ENCODE peak calls at places on chromosome 4, in ten cellular contexts. One of them, this sample, is unnamed.

GRCh38 chr4:24006269-24006668 is 116.4 kb upstream of the PPARGC1A start:
- DNase-seq in IMR-90: no peak
- DNase-seq in endodermal cell: no peak
- DNase-seq in lower lobe of right lung: no peak
- DNase-seq in kidney: no peak
- DNase-seq in foreskin fibroblast: no peak
- DNase-seq in lower leg skin: no peak
- DNase-seq in tibial artery: no peak
- DNase-seq in cardiac muscle cell: no peak
- DNase-seq in psoas muscle: no peak
- DNase-seq in this sample: no peak

GRCh38 chr4:7691992-7692391 is 247.7 kb downstream of the AFAP1 start:
- DNase-seq in IMR-90: peak
- DNase-seq in endodermal cell: no peak
- DNase-seq in lower lobe of right lung: peak
- DNase-seq in kidney: no peak
- DNase-seq in foreskin fibroblast: peak
- DNase-seq in lower leg skin: no peak
- DNase-seq in tibial artery: no peak
- DNase-seq in cardiac muscle cell: peak
- DNase-seq in psoas muscle: no peak
- DNase-seq in this sample: no peak

GRCh38 chr4:126106658-126107057 is 791.9 kb downstream of the FAT4 start:
- DNase-seq in IMR-90: no peak
- DNase-seq in endodermal cell: peak
- DNase-seq in lower lobe of right lung: no peak
- DNase-seq in kidney: no peak
- DNase-seq in foreskin fibroblast: no peak
- DNase-seq in lower leg skin: no peak
- DNase-seq in tibial artery: no peak
- DNase-seq in cardiac muscle cell: no peak
- DNase-seq in psoas muscle: no peak
- DNase-seq in this sample: no peak

GRCh38 chr4:98706200-98706813 is 47.9 kb upstream of the TSPAN5 start:
- DNase-seq in IMR-90: no peak
- DNase-seq in endodermal cell: no peak
- DNase-seq in lower lobe of right lung: no peak
- DNase-seq in kidney: no peak
- DNase-seq in foreskin fibroblast: no peak
- DNase-seq in lower leg skin: no peak
- DNase-seq in tibial artery: no peak
- DNase-seq in cardiac muscle cell: no peak
- DNase-seq in psoas muscle: no peak
- DNase-seq in this sample: no peak

GRCh38 chr4:110207233-110207632 is 8.8 kb upstream of the ELOVL6 start:
- DNase-seq in IMR-90: no peak
- DNase-seq in endodermal cell: no peak
- DNase-seq in lower lobe of right lung: no peak
- DNase-seq in kidney: no peak
- DNase-seq in foreskin fibroblast: no peak
- DNase-seq in lower leg skin: no peak
- DNase-seq in tibial artery: no peak
- DNase-seq in cardiac muscle cell: no peak
- DNase-seq in psoas muscle: no peak
- DNase-seq in this sample: no peak

GRCh38 chr4:102564399-102564921 is 63.3 kb downstream of the NFKB1 start:
- DNase-seq in IMR-90: peak
- DNase-seq in endodermal cell: no peak
- DNase-seq in lower lobe of right lung: no peak
- DNase-seq in kidney: no peak
- DNase-seq in foreskin fibroblast: peak
- DNase-seq in lower leg skin: no peak
- DNase-seq in tibial artery: no peak
- DNase-seq in cardiac muscle cell: peak
- DNase-seq in psoas muscle: no peak
- DNase-seq in this sample: no peak

GRCh38 chr4:156536661-156537060 is 434.9 kb downstream of the PDGFC start:
- DNase-seq in IMR-90: peak
- DNase-seq in endodermal cell: no peak
- DNase-seq in lower lobe of right lung: no peak
- DNase-seq in kidney: no peak
- DNase-seq in foreskin fibroblast: peak
- DNase-seq in lower leg skin: no peak
- DNase-seq in tibial artery: no peak
- DNase-seq in cardiac muscle cell: no peak
- DNase-seq in psoas muscle: no peak
- DNase-seq in this sample: no peak

GRCh38 chr4:88866862-88867550 is 169.4 kb upstream of the NAP1L5 start:
- DNase-seq in IMR-90: peak
- DNase-seq in endodermal cell: no peak
- DNase-seq in lower lobe of right lung: no peak
- DNase-seq in kidney: no peak
- DNase-seq in foreskin fibroblast: peak
- DNase-seq in lower leg skin: no peak
- DNase-seq in tibial artery: no peak
- DNase-seq in cardiac muscle cell: no peak
- DNase-seq in psoas muscle: no peak
- DNase-seq in this sample: no peak

GRCh38 chr4:22336822-22337221 is 179.0 kb downstream of the ADGRA3 start:
- DNase-seq in IMR-90: no peak
- DNase-seq in endodermal cell: no peak
- DNase-seq in lower lobe of right lung: no peak
- DNase-seq in kidney: no peak
- DNase-seq in foreskin fibroblast: no peak
- DNase-seq in lower leg skin: no peak
- DNase-seq in tibial artery: no peak
- DNase-seq in cardiac muscle cell: no peak
- DNase-seq in psoas muscle: no peak
- DNase-seq in this sample: no peak
- TF ChIP-seq CTCF in IMR-90: no peak
- TF ChIP-seq CTCF in endodermal cell: peak
- TF ChIP-seq CTCF in lower lobe of right lung: no peak
- TF ChIP-seq CTCF in kidney: no peak
- TF ChIP-seq CTCF in foreskin fibroblast: no peak
- TF ChIP-seq CTCF in lower leg skin: no peak
- TF ChIP-seq CTCF in tibial artery: no peak
- TF ChIP-seq CTCF in cardiac muscle cell: no peak
- TF ChIP-seq CTCF in psoas muscle: no peak
- TF ChIP-seq CTCF in this sample: no peak

DNA sequence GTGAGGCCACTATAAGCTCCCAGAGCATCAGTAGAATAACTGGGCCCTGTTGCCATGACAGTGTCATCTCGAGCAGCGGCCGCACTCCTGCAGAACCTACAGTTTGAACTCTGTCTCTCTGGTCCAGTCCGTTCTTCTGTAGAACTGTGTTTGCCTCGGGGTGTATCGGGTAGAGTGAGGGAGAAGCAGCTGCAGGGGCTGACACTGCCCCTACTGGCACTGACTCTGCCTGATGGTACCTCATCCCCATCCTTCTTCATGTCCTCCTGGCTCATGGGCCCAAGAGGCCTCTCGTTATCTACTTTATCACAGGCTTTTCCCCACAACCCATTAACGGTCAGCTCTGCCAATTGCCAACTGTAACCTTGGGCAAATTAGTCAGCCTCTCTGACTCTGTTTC is 96.5 kb downstream of the NPNT start:
- DNase-seq in IMR-90: no peak
- DNase-seq in endodermal cell: no peak
- DNase-seq in lower lobe of right lung: no peak
- DNase-seq in kidney: no peak
- DNase-seq in foreskin fibroblast: no peak
- DNase-seq in lower leg skin: no peak
- DNase-seq in tibial artery: no peak
- DNase-seq in cardiac muscle cell: no peak
- DNase-seq in psoas muscle: no peak
- DNase-seq in this sample: no peak
- TF ChIP-seq CTCF in IMR-90: no peak
- TF ChIP-seq CTCF in endodermal cell: peak
- TF ChIP-seq CTCF in lower lobe of right lung: no peak
- TF ChIP-seq CTCF in kidney: no peak
- TF ChIP-seq CTCF in foreskin fibroblast: no peak
- TF ChIP-seq CTCF in lower leg skin: no peak
- TF ChIP-seq CTCF in tibial artery: no peak
- TF ChIP-seq CTCF in cardiac muscle cell: no peak
- TF ChIP-seq CTCF in psoas muscle: no peak
- TF ChIP-seq CTCF in this sample: no peak

GRCh38 chr4:183111452-183111885 is 12.4 kb downstream of the WWC2 start:
- DNase-seq in IMR-90: no peak
- DNase-seq in endodermal cell: no peak
- DNase-seq in lower lobe of right lung: no peak
- DNase-seq in kidney: no peak
- DNase-seq in foreskin fibroblast: no peak
- DNase-seq in lower leg skin: no peak
- DNase-seq in tibial artery: no peak
- DNase-seq in cardiac muscle cell: no peak
- DNase-seq in psoas muscle: no peak
- DNase-seq in this sample: no peak

GRCh38 chr4:183110244-183110643 is 11.2 kb downstream of the WWC2 start:
- DNase-seq in IMR-90: no peak
- DNase-seq in endodermal cell: no peak
- DNase-seq in lower lobe of right lung: no peak
- DNase-seq in kidney: no peak
- DNase-seq in foreskin fibroblast: no peak
- DNase-seq in lower leg skin: no peak
- DNase-seq in tibial artery: no peak
- DNase-seq in cardiac muscle cell: no peak
- DNase-seq in psoas muscle: no peak
- DNase-seq in this sample: no peak

GRCh38 chr4:183107891-183108459 is 8.9 kb downstream of the WWC2 start:
- DNase-seq in IMR-90: peak
- DNase-seq in endodermal cell: no peak
- DNase-seq in lower lobe of right lung: no peak
- DNase-seq in kidney: no peak
- DNase-seq in foreskin fibroblast: no peak
- DNase-seq in lower leg skin: no peak
- DNase-seq in tibial artery: no peak
- DNase-seq in cardiac muscle cell: no peak
- DNase-seq in psoas muscle: no peak
- DNase-seq in this sample: no peak

GRCh38 chr4:183105092-183105491 is 6.0 kb downstream of the WWC2 start:
- DNase-seq in IMR-90: no peak
- DNase-seq in endodermal cell: peak
- DNase-seq in lower lobe of right lung: no peak
- DNase-seq in kidney: no peak
- DNase-seq in foreskin fibroblast: no peak
- DNase-seq in lower leg skin: no peak
- DNase-seq in tibial artery: no peak
- DNase-seq in cardiac muscle cell: no peak
- DNase-seq in psoas muscle: no peak
- DNase-seq in this sample: no peak

DNA sequence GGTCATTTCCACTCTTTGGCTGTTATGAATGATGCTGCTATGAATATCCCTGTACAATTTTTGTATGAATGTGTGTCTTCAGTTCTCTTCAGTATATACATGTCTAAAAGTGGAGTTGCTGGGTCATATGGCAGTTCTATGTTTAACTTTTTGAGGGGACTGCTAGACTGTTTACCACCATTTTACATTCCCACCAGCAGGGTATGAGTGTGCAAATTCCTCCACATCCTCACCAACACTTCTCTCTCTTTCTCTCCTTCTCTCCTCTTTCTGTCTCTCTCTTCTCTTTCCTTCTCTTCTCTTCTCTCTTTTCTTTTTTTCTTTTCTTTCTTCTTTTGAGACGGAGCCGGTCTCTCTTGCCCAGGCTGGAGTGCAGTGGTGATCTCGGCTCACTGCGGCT is 7.8 kb downstream of the WWC2 start:
- DNase-seq in IMR-90: peak
- DNase-seq in endodermal cell: no peak
- DNase-seq in lower lobe of right lung: no peak
- DNase-seq in kidney: no peak
- DNase-seq in foreskin fibroblast: no peak
- DNase-seq in lower leg skin: no peak
- DNase-seq in tibial artery: no peak
- DNase-seq in cardiac muscle cell: no peak
- DNase-seq in psoas muscle: no peak
- DNase-seq in this sample: no peak
- TF ChIP-seq CTCF in IMR-90: peak
- TF ChIP-seq CTCF in endodermal cell: peak
- TF ChIP-seq CTCF in lower lobe of right lung: no peak
- TF ChIP-seq CTCF in kidney: no peak
- TF ChIP-seq CTCF in foreskin fibroblast: no peak
- TF ChIP-seq CTCF in lower leg skin: no peak
- TF ChIP-seq CTCF in tibial artery: no peak
- TF ChIP-seq CTCF in cardiac muscle cell: peak
- TF ChIP-seq CTCF in psoas muscle: no peak
- TF ChIP-seq CTCF in this sample: no peak

GRCh38 chr4:16758206-16758605 is 140.2 kb downstream of the LDB2 start:
- DNase-seq in IMR-90: no peak
- DNase-seq in endodermal cell: no peak
- DNase-seq in lower lobe of right lung: no peak
- DNase-seq in kidney: no peak
- DNase-seq in foreskin fibroblast: no peak
- DNase-seq in lower leg skin: no peak
- DNase-seq in tibial artery: no peak
- DNase-seq in cardiac muscle cell: no peak
- DNase-seq in psoas muscle: no peak
- DNase-seq in this sample: no peak

GRCh38 chr4:16758816-16759215 is 139.6 kb downstream of the LDB2 start:
- DNase-seq in IMR-90: no peak
- DNase-seq in endodermal cell: no peak
- DNase-seq in lower lobe of right lung: no peak
- DNase-seq in kidney: no peak
- DNase-seq in foreskin fibroblast: no peak
- DNase-seq in lower leg skin: no peak
- DNase-seq in tibial artery: no peak
- DNase-seq in cardiac muscle cell: no peak
- DNase-seq in psoas muscle: no peak
- DNase-seq in this sample: no peak

GRCh38 chr4:16759781-16760459 is 138.5 kb downstream of the LDB2 start:
- DNase-seq in IMR-90: peak
- DNase-seq in endodermal cell: no peak
- DNase-seq in lower lobe of right lung: no peak
- DNase-seq in kidney: no peak
- DNase-seq in foreskin fibroblast: peak
- DNase-seq in lower leg skin: no peak
- DNase-seq in tibial artery: no peak
- DNase-seq in cardiac muscle cell: no peak
- DNase-seq in psoas muscle: no peak
- DNase-seq in this sample: no peak

GRCh38 chr4:16764622-16765021 is 133.8 kb downstream of the LDB2 start:
- DNase-seq in IMR-90: peak
- DNase-seq in endodermal cell: peak
- DNase-seq in lower lobe of right lung: no peak
- DNase-seq in kidney: no peak
- DNase-seq in foreskin fibroblast: peak
- DNase-seq in lower leg skin: no peak
- DNase-seq in tibial artery: no peak
- DNase-seq in cardiac muscle cell: peak
- DNase-seq in psoas muscle: no peak
- DNase-seq in this sample: no peak

GRCh38 chr4:16761031-16761430 is 137.4 kb downstream of the LDB2 start:
- DNase-seq in IMR-90: no peak
- DNase-seq in endodermal cell: no peak
- DNase-seq in lower lobe of right lung: no peak
- DNase-seq in kidney: no peak
- DNase-seq in foreskin fibroblast: no peak
- DNase-seq in lower leg skin: no peak
- DNase-seq in tibial artery: no peak
- DNase-seq in cardiac muscle cell: peak
- DNase-seq in psoas muscle: no peak
- DNase-seq in this sample: no peak
- TF ChIP-seq CTCF in IMR-90: no peak
- TF ChIP-seq CTCF in endodermal cell: no peak
- TF ChIP-seq CTCF in lower lobe of right lung: no peak
- TF ChIP-seq CTCF in kidney: no peak
- TF ChIP-seq CTCF in foreskin fibroblast: no peak
- TF ChIP-seq CTCF in lower leg skin: no peak
- TF ChIP-seq CTCF in tibial artery: no peak
- TF ChIP-seq CTCF in cardiac muscle cell: no peak
- TF ChIP-seq CTCF in psoas muscle: no peak
- TF ChIP-seq CTCF in this sample: no peak

GRCh38 chr4:152936446-152937279 is 540 bp downstream of the FHDC1 start:
- DNase-seq in IMR-90: peak
- DNase-seq in endodermal cell: peak
- DNase-seq in lower lobe of right lung: peak
- DNase-seq in kidney: peak
- DNase-seq in foreskin fibroblast: peak
- DNase-seq in lower leg skin: no peak
- DNase-seq in tibial artery: no peak
- DNase-seq in cardiac muscle cell: no peak
- DNase-seq in psoas muscle: peak
- DNase-seq in this sample: peak
- TF ChIP-seq CTCF in IMR-90: no peak
- TF ChIP-seq CTCF in endodermal cell: no peak
- TF ChIP-seq CTCF in lower lobe of right lung: no peak
- TF ChIP-seq CTCF in kidney: no peak
- TF ChIP-seq CTCF in foreskin fibroblast: no peak
- TF ChIP-seq CTCF in lower leg skin: no peak
- TF ChIP-seq CTCF in tibial artery: no peak
- TF ChIP-seq CTCF in cardiac muscle cell: no peak
- TF ChIP-seq CTCF in psoas muscle: no peak
- TF ChIP-seq CTCF in this sample: no peak

This sample was measured in upper lobe of right lung.